ENCODE peak calls at places on chromosomes 4 and X, in six cellular contexts. Z is activated T-cell treated with anti-CD3 and anti-CD28 coated beads, Interleukin-2, amount 50 U/mL, for 72 hours; T is HEK293T; O is choroid plexus epithelial cell; R is NCI-H2081; Q is AG09309. N is an unnamed sample.

GRCh38 chr4:186116698-186117097 is 12.2 kb downstream of the FAM149A start:
- DNase-seq in Z (no peak), Q (no peak), R (no peak), T (no peak), O (no peak), N (no peak)

GRCh38 chr4:186144596-186145569 is 40.4 kb downstream of the FAM149A start:
- DNase-seq in R (no peak), Q (no peak), O (peak; percentile 69), T (peak; percentile 44), Z (peak; percentile 18), N (no peak)

GRCh38 chrX:39689374-39690104 is 408.2 kb downstream of the BCOR start:
- DNase-seq in Q (no peak), T (no peak), R (no peak), Z (no peak), O (no peak), N (no peak)

GRCh38 chr4:89829470-89830138 is 7.4 kb downstream of the SNCA start:
- DNase-seq in Z (peak; percentile 40), R (no peak), T (no peak), Q (no peak), O (peak; percentile 61), N (no peak)

GRCh38 chr4:8090312-8090711 is 68.3 kb downstream of the ABLIM2 start:
- DNase-seq in O (peak; percentile 41), T (no peak), Q (no peak), Z (peak; percentile 2), R (no peak), N (no peak)

GRCh38 chr4:169335331-169335730 is 64.6 kb upstream of the SH3RF1 start:
- DNase-seq in O (peak; percentile 35), Q (no peak), R (no peak), Z (no peak), T (no peak), N (no peak)

GRCh38 chrX:23902419-23902818 is 5.3 kb downstream of the APOO start:
- DNase-seq in T (peak; percentile 39), Q (no peak), R (peak; percentile 56), Z (no peak), O (peak; percentile 77), N (peak; percentile 7)

GRCh38 chr4:94395541-94395940 is 52.9 kb upstream of the HPGDS start:
- DNase-seq in O (no peak), Z (no peak), T (no peak), R (no peak), Q (no peak), N (no peak)

GRCh38 chr4:2385450-2386020 is 32.9 kb downstream of the ZFYVE28 start:
- DNase-seq in T (no peak), Q (no peak), O (no peak), R (no peak), Z (no peak), N (no peak)

GRCh38 chrX:67693928-67694327 is 150.1 kb downstream of the AR start:
- DNase-seq in O (no peak), Q (no peak), T (no peak), Z (peak; percentile 0), R (no peak), N (no peak)

N was measured in NCI-H1694.